ENCODE peak calls at places on chromosomes 3 and 15, in five cellular contexts. U is K562, Q is HCT116, W is HepG2, J is H1. A is an unnamed sample.

GRCh38 chr3:73552700-73553099 is 72.0 kb downstream of the PDZRN3 start:
- DNase-seq in W (no peak), J (no peak), U (no peak), Q (no peak), A (no peak)

GRCh38 chr3:123949606-123950005 is 11.4 kb downstream of the CCDC14 start:
- DNase-seq in W (no peak), Q (no peak), U (no peak), J (no peak), A (no peak)

GRCh38 chr15:76327191-76328105 is 9.1 kb upstream of the ISL2 start:
- DNase-seq in W (no peak), U (no peak), J (no peak), Q (no peak), A (no peak)

GRCh38 chr15:45376967-45377629 is 1.2 kb downstream of the GATM start:
- DNase-seq in Q (no peak), W (no peak), U (no peak), J (no peak), A (no peak)

GRCh38 chr3:120274739-120275167 is 10.3 kb downstream of the GPR156 start:
- DNase-seq in J (no peak), U (no peak), Q (no peak), W (peak; percentile 80), A (no peak)

GRCh38 chr3:12799525-12800440 is 3.3 kb downstream of the CAND2 start:
- DNase-seq in W (no peak), J (no peak), U (no peak), Q (no peak), A (no peak)

GRCh38 chr15:67076147-67076843 is 10.9 kb downstream of the SMAD3 start:
- DNase-seq in W (no peak), U (peak; percentile 69), J (no peak), Q (peak; percentile 69), A (no peak)

GRCh38 chr3:167880183-167880582 is 144.7 kb downstream of the SERPINI1 start:
- DNase-seq in Q (no peak), J (no peak), U (no peak), W (no peak), A (no peak)

GRCh38 chr15:27828721-27829120 is 270.4 kb downstream of the OCA2 start:
- DNase-seq in U (no peak), Q (no peak), W (no peak), J (no peak), A (no peak)

GRCh38 chr3:146163584-146163983 is 2.6 kb upstream of the PLOD2 start:
- DNase-seq in U (no peak), W (no peak), Q (no peak), J (no peak), A (no peak)

GRCh38 chr15:95990833-95991232 is 339.7 kb upstream of the NR2F2 start:
- DNase-seq in J (no peak), W (no peak), U (no peak), Q (no peak), A (no peak)

GRCh38 chr15:60905587-60905986 is 323.5 kb downstream of the RORA start:
- DNase-seq in U (no peak), Q (no peak), W (no peak), J (no peak), A (no peak)

GRCh38 chr3:42741796-42742195 is 31.3 kb downstream of the CCDC13 start:
- DNase-seq in Q (no peak), U (no peak), W (no peak), J (peak; percentile 3), A (no peak)

GRCh38 chr3:72010044-72010443 is 225.1 kb upstream of the PROK2 start:
- DNase-seq in Q (no peak), W (no peak), U (no peak), J (no peak), A (no peak)

GRCh38 chr3:126056681-126057546 is 27.0 kb downstream of the SLC41A3 start:
- DNase-seq in U (peak; percentile 17), W (peak; percentile 85), J (no peak), Q (no peak), A (no peak)

GRCh38 chr15:73944161-73945099 is 18.2 kb downstream of the LOXL1 start:
- DNase-seq in U (no peak), Q (no peak), J (no peak), W (no peak), A (no peak)

GRCh38 chr3:29430558-29430971 is 149.7 kb downstream of the RBMS3 start:
- DNase-seq in U (no peak), Q (no peak), J (no peak), W (no peak), A (no peak)

GRCh38 chr3:49554639-49555265 is 475 bp downstream of the BSN start:
- DNase-seq in W (no peak), J (peak; percentile 86), U (peak; percentile 78), Q (no peak), A (no peak)

GRCh38 chr3:12442654-12443501 is 41.4 kb upstream of the TSEN2 start:
- DNase-seq in J (no peak), U (no peak), W (no peak), Q (no peak), A (no peak)

GRCh38 chr15:56877591-56877990 is 40.9 kb upstream of the TCF12 start:
- DNase-seq in Q (no peak), W (no peak), U (no peak), J (no peak), A (no peak)

GRCh38 chr3:156547637-156548036 is 7.3 kb downstream of the SSR3 start:
- DNase-seq in U (no peak), J (no peak), W (no peak), Q (no peak), A (no peak)

GRCh38 chr3:72724070-72724469 is 124.2 kb downstream of the SHQ1 start:
- DNase-seq in W (no peak), J (peak; percentile 39), Q (peak; percentile 87), U (no peak), A (no peak)

GRCh38 chr3:139534444-139534812 is 5.1 kb downstream of the RBP1 start:
- DNase-seq in W (no peak), U (no peak), Q (peak; percentile 77), J (no peak), A (no peak)
- H3K4me1 ChIP-seq in W (peaks cover 43% of the 10 kb centered on the region), U (peaks cover 10% of the 10 kb centered on the region), Q (peaks cover 66% of the 10 kb centered on the region), J (peaks cover 24% of the 10 kb centered on the region), A (peaks cover 14% of the 10 kb centered on the region)

GRCh38 chr15:22224241-22224671 is 143.9 kb downstream of the OR4M2 start:
- DNase-seq in U (no peak), Q (no peak), W (no peak), J (no peak), A (no peak)
- TF ChIP-seq ZNF274 in U (no peak), Q (no peak), W (no peak), J (no peak), A (no peak)

DNA sequence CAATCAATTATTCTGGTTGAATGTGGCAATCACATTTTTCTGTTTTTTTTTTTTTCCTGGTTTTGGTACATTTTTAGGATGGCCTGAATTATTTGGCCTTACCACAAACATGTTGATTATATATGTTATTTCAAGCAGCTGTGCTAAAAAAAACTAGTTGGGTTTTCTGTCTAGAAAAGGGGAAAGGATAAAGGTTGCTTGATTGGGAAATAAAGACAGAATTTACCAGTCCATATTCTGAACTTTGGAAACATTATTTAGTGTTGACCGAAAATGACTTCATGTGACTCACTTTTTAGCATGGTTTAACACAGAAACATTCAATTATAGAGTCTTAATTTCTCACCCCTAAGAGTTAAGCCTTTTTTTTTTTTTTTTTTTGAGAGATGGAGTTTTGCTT is 8.1 kb downstream of the MORF4L1 start:
- DNase-seq in J (no peak), W (no peak), Q (no peak), U (no peak), A (no peak)
- H3K4me1 ChIP-seq in J (peaks cover 7% of the 10 kb centered on the region), W (peaks cover 88% of the 10 kb centered on the region), Q (peaks cover 20% of the 10 kb centered on the region), U (peaks cover 2% of the 10 kb centered on the region), A (peaks cover 2% of the 10 kb centered on the region)

DNA sequence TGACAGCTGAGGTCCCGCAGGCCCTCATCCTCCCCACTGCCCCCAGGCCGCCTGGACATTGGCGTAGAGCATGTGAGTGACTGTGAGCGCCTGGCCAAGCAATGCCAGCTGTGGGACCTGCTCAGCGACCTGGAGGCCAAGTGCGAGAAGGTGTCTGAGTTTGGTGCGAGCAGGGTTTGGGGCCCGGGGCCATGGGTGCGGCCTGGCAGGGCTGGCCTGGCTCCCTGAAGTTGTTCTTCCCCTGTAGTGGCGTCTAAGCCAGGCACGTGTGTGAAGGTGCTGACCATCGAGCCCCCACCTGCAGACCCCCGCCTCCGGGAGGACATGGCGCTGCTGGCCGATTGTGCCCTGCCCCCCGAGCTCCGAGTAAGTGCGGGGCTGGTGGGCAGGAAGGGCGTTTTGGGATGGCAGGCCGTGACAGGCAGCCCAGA is 4.2 kb downstream of the ABTB1 start:
- DNase-seq in W (no peak), U (no peak), J (peak; percentile 33), Q (no peak), A (no peak)
- TF ChIP-seq ZNF274 in W (no peak), U (no peak), J (no peak), Q (no peak), A (no peak)

GRCh38 chr15:68373028-68373427 is 58.9 kb downstream of the ITGA11 start:
- DNase-seq in W (no peak), Q (no peak), J (no peak), U (no peak), A (no peak)

GRCh38 chr15:68374346-68374745 is 57.6 kb downstream of the ITGA11 start:
- DNase-seq in W (no peak), Q (no peak), J (peak; percentile 39), U (no peak), A (no peak)

GRCh38 chr15:68376447-68377060 is 55.4 kb downstream of the ITGA11 start:
- DNase-seq in U (no peak), J (peak; percentile 22), Q (no peak), W (no peak), A (no peak)

GRCh38 chr15:68375716-68376220 is 56.2 kb downstream of the ITGA11 start:
- DNase-seq in Q (no peak), J (peak; percentile 19), W (no peak), U (no peak), A (no peak)

DNA sequence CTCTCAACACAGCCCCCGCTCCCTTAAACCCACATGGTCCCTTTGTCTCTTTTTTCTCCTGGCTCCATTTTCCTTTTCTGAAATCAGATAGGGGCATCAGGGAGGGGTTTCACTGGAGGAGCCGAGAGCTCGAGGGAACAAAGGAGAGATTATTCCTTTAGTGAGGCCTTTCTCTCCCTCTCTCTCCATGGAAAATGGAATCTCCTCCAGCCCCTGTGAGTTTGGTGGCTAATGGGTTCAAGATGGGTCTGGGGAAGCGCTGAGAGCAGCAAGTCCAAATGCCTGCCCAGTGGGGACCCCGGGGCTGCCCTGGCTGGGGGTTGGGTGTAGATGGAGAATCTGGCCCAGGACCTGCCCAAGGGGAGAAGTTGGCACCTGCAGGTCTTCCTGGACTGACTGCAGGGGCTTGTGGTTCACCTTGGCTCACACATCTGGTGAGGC is 56.8 kb downstream of the ITGA11 start:
- DNase-seq in Q (no peak), U (no peak), J (peak; percentile 31), W (no peak), A (no peak)
- H3K4me1 ChIP-seq in Q (peaks cover 3% of the 10 kb centered on the region), U (peaks cover 4% of the 10 kb centered on the region), J (no peaks in the 10 kb centered on the region), W (no peaks in the 10 kb centered on the region), A (peaks cover 7% of the 10 kb centered on the region)

GRCh38 chr15:49323207-49323606 is 99.8 kb upstream of the FGF7 start:
- DNase-seq in J (no peak), W (no peak), U (no peak), Q (no peak), A (no peak)
- TF ChIP-seq ZNF274 in J (no peak), W (no peak), U (no peak), Q (no peak), A (no peak)

A was measured in NT2/D1.